ENCODE peak calls at places on chromosomes 13 and 19, in nine cellular contexts. One of them, this sample, is unnamed.
A peak's percentile ranks its signal among the peaks of the same experiment; 100 is the strongest.

GRCh38 chr19:7839476-7839875 is 9.5 kb downstream of the EVI5L start:
- DNase-seq in activated CD8-positive, alpha-beta memory T cell treated with anti-CD3 and anti-CD28 coated beads for 1 hour: no peak
- DNase-seq in HEK293T: no peak
- DNase-seq in GOT3: no peak
- DNase-seq in hypothalamus: no peak
- DNase-seq in EL: no peak
- DNase-seq in mammary epithelial cell: no peak
- DNase-seq in coronary artery: no peak
- DNase-seq in heart right ventricle: no peak
- DNase-seq in this sample: no peak

GRCh38 chr13:45198924-45199323 is 1.9 kb downstream of the KCTD4 start:
- DNase-seq in activated CD8-positive, alpha-beta memory T cell treated with anti-CD3 and anti-CD28 coated beads for 1 hour: no peak
- DNase-seq in HEK293T: no peak
- DNase-seq in GOT3: no peak
- DNase-seq in hypothalamus: no peak
- DNase-seq in EL: no peak
- DNase-seq in mammary epithelial cell: no peak
- DNase-seq in coronary artery: no peak
- DNase-seq in heart right ventricle: peak; percentile 17
- DNase-seq in this sample: no peak

GRCh38 chr13:23922005-23922932 is 25.0 kb upstream of the C1QTNF9B start:
- DNase-seq in activated CD8-positive, alpha-beta memory T cell treated with anti-CD3 and anti-CD28 coated beads for 1 hour: no peak
- DNase-seq in HEK293T: no peak
- DNase-seq in GOT3: no peak
- DNase-seq in hypothalamus: no peak
- DNase-seq in EL: no peak
- DNase-seq in mammary epithelial cell: no peak
- DNase-seq in coronary artery: no peak
- DNase-seq in heart right ventricle: no peak
- DNase-seq in this sample: no peak

GRCh38 chr19:57599761-57600383 is at the start of gene ZNF530:
- DNase-seq in activated CD8-positive, alpha-beta memory T cell treated with anti-CD3 and anti-CD28 coated beads for 1 hour: peak; percentile 78
- DNase-seq in HEK293T: peak; percentile 89
- DNase-seq in GOT3: peak; percentile 24
- DNase-seq in hypothalamus: peak; percentile 90
- DNase-seq in EL: peak; percentile 93
- DNase-seq in mammary epithelial cell: peak; percentile 87
- DNase-seq in coronary artery: peak; percentile 93
- DNase-seq in heart right ventricle: peak; percentile 96
- DNase-seq in this sample: no peak

GRCh38 chr13:31980842-31981241 is 50.7 kb upstream of the FRY start:
- DNase-seq in activated CD8-positive, alpha-beta memory T cell treated with anti-CD3 and anti-CD28 coated beads for 1 hour: no peak
- DNase-seq in HEK293T: no peak
- DNase-seq in GOT3: no peak
- DNase-seq in hypothalamus: no peak
- DNase-seq in EL: no peak
- DNase-seq in mammary epithelial cell: peak; percentile 14
- DNase-seq in coronary artery: no peak
- DNase-seq in heart right ventricle: no peak
- DNase-seq in this sample: no peak

GRCh38 chr13:50124536-50125305 is 109.5 kb downstream of the KCNRG start:
- DNase-seq in activated CD8-positive, alpha-beta memory T cell treated with anti-CD3 and anti-CD28 coated beads for 1 hour: peak; percentile 93
- DNase-seq in HEK293T: peak; percentile 43
- DNase-seq in GOT3: no peak
- DNase-seq in hypothalamus: peak; percentile 94
- DNase-seq in EL: peak; percentile 62
- DNase-seq in mammary epithelial cell: peak; percentile 52
- DNase-seq in coronary artery: peak; percentile 97
- DNase-seq in heart right ventricle: peak; percentile 97
- DNase-seq in this sample: no peak

GRCh38 chr13:74747186-74747955 is 613.2 kb upstream of the KLF12 start:
- DNase-seq in activated CD8-positive, alpha-beta memory T cell treated with anti-CD3 and anti-CD28 coated beads for 1 hour: no peak
- DNase-seq in HEK293T: no peak
- DNase-seq in GOT3: no peak
- DNase-seq in hypothalamus: no peak
- DNase-seq in EL: no peak
- DNase-seq in mammary epithelial cell: no peak
- DNase-seq in coronary artery: no peak
- DNase-seq in heart right ventricle: no peak
- DNase-seq in this sample: no peak

GRCh38 chr19:4597975-4598671 is 38.6 kb upstream of the SEMA6B start:
- DNase-seq in activated CD8-positive, alpha-beta memory T cell treated with anti-CD3 and anti-CD28 coated beads for 1 hour: no peak
- DNase-seq in HEK293T: peak; percentile 88
- DNase-seq in GOT3: no peak
- DNase-seq in hypothalamus: peak; percentile 17
- DNase-seq in EL: peak; percentile 57
- DNase-seq in mammary epithelial cell: no peak
- DNase-seq in coronary artery: no peak
- DNase-seq in heart right ventricle: no peak
- DNase-seq in this sample: no peak

GRCh38 chr13:110683203-110683883 is 22.6 kb downstream of the CARS2 start:
- DNase-seq in activated CD8-positive, alpha-beta memory T cell treated with anti-CD3 and anti-CD28 coated beads for 1 hour: no peak
- DNase-seq in HEK293T: no peak
- DNase-seq in GOT3: no peak
- DNase-seq in hypothalamus: no peak
- DNase-seq in EL: no peak
- DNase-seq in mammary epithelial cell: peak; percentile 20
- DNase-seq in coronary artery: no peak
- DNase-seq in heart right ventricle: no peak
- DNase-seq in this sample: no peak

GRCh38 chr19:5225486-5226345 is 114.9 kb downstream of the PTPRS start:
- DNase-seq in activated CD8-positive, alpha-beta memory T cell treated with anti-CD3 and anti-CD28 coated beads for 1 hour: no peak
- DNase-seq in HEK293T: peak; percentile 38
- DNase-seq in GOT3: no peak
- DNase-seq in hypothalamus: no peak
- DNase-seq in EL: no peak
- DNase-seq in mammary epithelial cell: no peak
- DNase-seq in coronary artery: no peak
- DNase-seq in heart right ventricle: no peak
- DNase-seq in this sample: no peak

GRCh38 chr19:3809881-3810707 is 23.9 kb upstream of the MATK start:
- DNase-seq in activated CD8-positive, alpha-beta memory T cell treated with anti-CD3 and anti-CD28 coated beads for 1 hour: no peak
- DNase-seq in HEK293T: no peak
- DNase-seq in GOT3: no peak
- DNase-seq in hypothalamus: no peak
- DNase-seq in EL: no peak
- DNase-seq in mammary epithelial cell: no peak
- DNase-seq in coronary artery: no peak
- DNase-seq in heart right ventricle: no peak
- DNase-seq in this sample: no peak

GRCh38 chr19:33404916-33405315 is 31.4 kb downstream of the CEBPG start:
- DNase-seq in activated CD8-positive, alpha-beta memory T cell treated with anti-CD3 and anti-CD28 coated beads for 1 hour: no peak
- DNase-seq in HEK293T: no peak
- DNase-seq in GOT3: no peak
- DNase-seq in hypothalamus: no peak
- DNase-seq in EL: no peak
- DNase-seq in mammary epithelial cell: no peak
- DNase-seq in coronary artery: no peak
- DNase-seq in heart right ventricle: no peak
- DNase-seq in this sample: no peak

GRCh38 chr13:54183728-54184127 is 1155.1 kb downstream of the OLFM4 start:
- DNase-seq in activated CD8-positive, alpha-beta memory T cell treated with anti-CD3 and anti-CD28 coated beads for 1 hour: no peak
- DNase-seq in HEK293T: no peak
- DNase-seq in GOT3: no peak
- DNase-seq in hypothalamus: no peak
- DNase-seq in EL: no peak
- DNase-seq in mammary epithelial cell: no peak
- DNase-seq in coronary artery: no peak
- DNase-seq in heart right ventricle: no peak
- DNase-seq in this sample: no peak

GRCh38 chr13:46168341-46168740 is 13.6 kb downstream of the LCP1 start:
- DNase-seq in activated CD8-positive, alpha-beta memory T cell treated with anti-CD3 and anti-CD28 coated beads for 1 hour: no peak
- DNase-seq in HEK293T: no peak
- DNase-seq in GOT3: no peak
- DNase-seq in hypothalamus: no peak
- DNase-seq in EL: peak; percentile 11
- DNase-seq in mammary epithelial cell: peak; percentile 82
- DNase-seq in coronary artery: no peak
- DNase-seq in heart right ventricle: no peak
- DNase-seq in this sample: no peak

GRCh38 chr19:41352609-41353465 is 885 bp downstream of the TGFB1 start:
- DNase-seq in activated CD8-positive, alpha-beta memory T cell treated with anti-CD3 and anti-CD28 coated beads for 1 hour: peak; percentile 70
- DNase-seq in HEK293T: peak; percentile 40
- DNase-seq in GOT3: peak; percentile 14
- DNase-seq in hypothalamus: no peak
- DNase-seq in EL: peak; percentile 69
- DNase-seq in mammary epithelial cell: peak; percentile 58
- DNase-seq in coronary artery: peak; percentile 83
- DNase-seq in heart right ventricle: peak; percentile 63
- DNase-seq in this sample: no peak

GRCh38 chr19:56567274-56568120 is at the start of gene ZNF470:
- DNase-seq in activated CD8-positive, alpha-beta memory T cell treated with anti-CD3 and anti-CD28 coated beads for 1 hour: peak; percentile 78
- DNase-seq in HEK293T: peak; percentile 89
- DNase-seq in GOT3: peak; percentile 76
- DNase-seq in hypothalamus: peak; percentile 93
- DNase-seq in EL: peak; percentile 94
- DNase-seq in mammary epithelial cell: peak; percentile 93
- DNase-seq in coronary artery: peak; percentile 96
- DNase-seq in heart right ventricle: peak; percentile 96
- DNase-seq in this sample: peak; percentile 12

GRCh38 chr13:50149932-50150331 is 134.7 kb downstream of the KCNRG start:
- DNase-seq in activated CD8-positive, alpha-beta memory T cell treated with anti-CD3 and anti-CD28 coated beads for 1 hour: no peak
- DNase-seq in HEK293T: no peak
- DNase-seq in GOT3: no peak
- DNase-seq in hypothalamus: no peak
- DNase-seq in EL: no peak
- DNase-seq in mammary epithelial cell: no peak
- DNase-seq in coronary artery: no peak
- DNase-seq in heart right ventricle: peak; percentile 88
- DNase-seq in this sample: no peak

GRCh38 chr19:50198431-50199253 is 4.8 kb upstream of the MYH14 start:
- DNase-seq in activated CD8-positive, alpha-beta memory T cell treated with anti-CD3 and anti-CD28 coated beads for 1 hour: no peak
- DNase-seq in HEK293T: no peak
- DNase-seq in GOT3: no peak
- DNase-seq in hypothalamus: no peak
- DNase-seq in EL: no peak
- DNase-seq in mammary epithelial cell: no peak
- DNase-seq in coronary artery: no peak
- DNase-seq in heart right ventricle: peak; percentile 58
- DNase-seq in this sample: no peak

GRCh38 chr13:110116072-110116487 is 190.9 kb downstream of the COL4A1 start:
- DNase-seq in activated CD8-positive, alpha-beta memory T cell treated with anti-CD3 and anti-CD28 coated beads for 1 hour: peak; percentile 9
- DNase-seq in HEK293T: peak; percentile 42
- DNase-seq in GOT3: no peak
- DNase-seq in hypothalamus: no peak
- DNase-seq in EL: peak; percentile 64
- DNase-seq in mammary epithelial cell: no peak
- DNase-seq in coronary artery: peak; percentile 68
- DNase-seq in heart right ventricle: no peak
- DNase-seq in this sample: peak; percentile 61

GRCh38 chr13:110536006-110536693 is 25.4 kb downstream of the RAB20 start:
- DNase-seq in activated CD8-positive, alpha-beta memory T cell treated with anti-CD3 and anti-CD28 coated beads for 1 hour: no peak
- DNase-seq in HEK293T: no peak
- DNase-seq in GOT3: no peak
- DNase-seq in hypothalamus: no peak
- DNase-seq in EL: no peak
- DNase-seq in mammary epithelial cell: no peak
- DNase-seq in coronary artery: no peak
- DNase-seq in heart right ventricle: peak; percentile 45
- DNase-seq in this sample: no peak

GRCh38 chr19:1455336-1456120 is 5.6 kb downstream of the APC2 start:
- DNase-seq in activated CD8-positive, alpha-beta memory T cell treated with anti-CD3 and anti-CD28 coated beads for 1 hour: no peak
- DNase-seq in HEK293T: peak; percentile 96
- DNase-seq in GOT3: no peak
- DNase-seq in hypothalamus: peak; percentile 42
- DNase-seq in EL: peak; percentile 60
- DNase-seq in mammary epithelial cell: peak; percentile 61
- DNase-seq in coronary artery: no peak
- DNase-seq in heart right ventricle: no peak
- DNase-seq in this sample: peak; percentile 28

GRCh38 chr19:4676955-4677731 is 7.0 kb upstream of the MYDGF start:
- DNase-seq in activated CD8-positive, alpha-beta memory T cell treated with anti-CD3 and anti-CD28 coated beads for 1 hour: no peak
- DNase-seq in HEK293T: peak; percentile 65
- DNase-seq in GOT3: no peak
- DNase-seq in hypothalamus: no peak
- DNase-seq in EL: peak; percentile 42
- DNase-seq in mammary epithelial cell: no peak
- DNase-seq in coronary artery: no peak
- DNase-seq in heart right ventricle: peak; percentile 43
- DNase-seq in this sample: no peak

GRCh38 chr13:50613356-50613831 is 230.1 kb downstream of the DLEU7 start:
- DNase-seq in activated CD8-positive, alpha-beta memory T cell treated with anti-CD3 and anti-CD28 coated beads for 1 hour: no peak
- DNase-seq in HEK293T: no peak
- DNase-seq in GOT3: no peak
- DNase-seq in hypothalamus: no peak
- DNase-seq in EL: no peak
- DNase-seq in mammary epithelial cell: no peak
- DNase-seq in coronary artery: no peak
- DNase-seq in heart right ventricle: no peak
- DNase-seq in this sample: no peak

GRCh38 chr13:89267734-89268133 is 1596.6 kb downstream of the SLITRK5 start:
- DNase-seq in activated CD8-positive, alpha-beta memory T cell treated with anti-CD3 and anti-CD28 coated beads for 1 hour: no peak
- DNase-seq in HEK293T: no peak
- DNase-seq in GOT3: no peak
- DNase-seq in hypothalamus: no peak
- DNase-seq in EL: no peak
- DNase-seq in mammary epithelial cell: peak; percentile 61
- DNase-seq in coronary artery: no peak
- DNase-seq in heart right ventricle: no peak
- DNase-seq in this sample: no peak

GRCh38 chr19:31146546-31147183 is 202.6 kb downstream of the TSHZ3 start:
- DNase-seq in activated CD8-positive, alpha-beta memory T cell treated with anti-CD3 and anti-CD28 coated beads for 1 hour: no peak
- DNase-seq in HEK293T: no peak
- DNase-seq in GOT3: no peak
- DNase-seq in hypothalamus: no peak
- DNase-seq in EL: no peak
- DNase-seq in mammary epithelial cell: peak; percentile 30
- DNase-seq in coronary artery: no peak
- DNase-seq in heart right ventricle: no peak
- DNase-seq in this sample: no peak

GRCh38 chr13:99153219-99153618 is 47.4 kb upstream of the UBAC2 start:
- DNase-seq in activated CD8-positive, alpha-beta memory T cell treated with anti-CD3 and anti-CD28 coated beads for 1 hour: no peak
- DNase-seq in HEK293T: no peak
- DNase-seq in GOT3: no peak
- DNase-seq in hypothalamus: no peak
- DNase-seq in EL: no peak
- DNase-seq in mammary epithelial cell: peak; percentile 8
- DNase-seq in coronary artery: no peak
- DNase-seq in heart right ventricle: no peak
- DNase-seq in this sample: no peak

GRCh38 chr13:30690282-30691188 is 44.8 kb upstream of the ALOX5AP start:
- DNase-seq in activated CD8-positive, alpha-beta memory T cell treated with anti-CD3 and anti-CD28 coated beads for 1 hour: no peak
- DNase-seq in HEK293T: no peak
- DNase-seq in GOT3: peak; percentile 41
- DNase-seq in hypothalamus: no peak
- DNase-seq in EL: peak; percentile 96
- DNase-seq in mammary epithelial cell: peak; percentile 62
- DNase-seq in coronary artery: peak; percentile 80
- DNase-seq in heart right ventricle: peak; percentile 42
- DNase-seq in this sample: no peak

GRCh38 chr13:59299584-59299983 is 864.1 kb downstream of the DIAPH3 start:
- DNase-seq in activated CD8-positive, alpha-beta memory T cell treated with anti-CD3 and anti-CD28 coated beads for 1 hour: no peak
- DNase-seq in HEK293T: no peak
- DNase-seq in GOT3: no peak
- DNase-seq in hypothalamus: no peak
- DNase-seq in EL: no peak
- DNase-seq in mammary epithelial cell: no peak
- DNase-seq in coronary artery: no peak
- DNase-seq in heart right ventricle: no peak
- DNase-seq in this sample: no peak

GRCh38 chr19:56084835-56085536 is 36.1 kb downstream of the ZNF787 start:
- DNase-seq in activated CD8-positive, alpha-beta memory T cell treated with anti-CD3 and anti-CD28 coated beads for 1 hour: no peak
- DNase-seq in HEK293T: no peak
- DNase-seq in GOT3: no peak
- DNase-seq in hypothalamus: no peak
- DNase-seq in EL: no peak
- DNase-seq in mammary epithelial cell: peak; percentile 19
- DNase-seq in coronary artery: no peak
- DNase-seq in heart right ventricle: no peak
- DNase-seq in this sample: no peak

GRCh38 chr19:54560881-54561385 is 12.7 kb upstream of the LILRA2 start:
- DNase-seq in activated CD8-positive, alpha-beta memory T cell treated with anti-CD3 and anti-CD28 coated beads for 1 hour: no peak
- DNase-seq in HEK293T: no peak
- DNase-seq in GOT3: no peak
- DNase-seq in hypothalamus: no peak
- DNase-seq in EL: no peak
- DNase-seq in mammary epithelial cell: no peak
- DNase-seq in coronary artery: no peak
- DNase-seq in heart right ventricle: no peak
- DNase-seq in this sample: no peak

GRCh38 chr19:14826006-14826405 is 9.0 kb downstream of the OR7A5 start:
- DNase-seq in activated CD8-positive, alpha-beta memory T cell treated with anti-CD3 and anti-CD28 coated beads for 1 hour: no peak
- DNase-seq in HEK293T: no peak
- DNase-seq in GOT3: no peak
- DNase-seq in hypothalamus: no peak
- DNase-seq in EL: no peak
- DNase-seq in mammary epithelial cell: peak; percentile 80
- DNase-seq in coronary artery: no peak
- DNase-seq in heart right ventricle: no peak
- DNase-seq in this sample: no peak

This sample was measured in SK-N-MC.